ENCODE peak calls at places on chromosomes 12 and 14, in five cellular contexts. One of them, this sample, is unnamed.

GRCh38 chr12:11650697-11651281 is 1.3 kb downstream of the ETV6 start:
- DNase-seq in CD8-positive, alpha-beta T cell: no peak
- DNase-seq in choroid plexus epithelial cell: peak
- DNase-seq in osteoblast: no peak
- DNase-seq in PC-3: peak
- DNase-seq in this sample: no peak

GRCh38 chr12:52013626-52014310 is 7.0 kb downstream of the TAMALIN start:
- DNase-seq in CD8-positive, alpha-beta T cell: no peak
- DNase-seq in choroid plexus epithelial cell: no peak
- DNase-seq in osteoblast: peak
- DNase-seq in PC-3: no peak
- DNase-seq in this sample: no peak

GRCh38 chr12:105559292-105559691 is 228.8 kb downstream of the C12orf75 start:
- DNase-seq in CD8-positive, alpha-beta T cell: no peak
- DNase-seq in choroid plexus epithelial cell: no peak
- DNase-seq in osteoblast: no peak
- DNase-seq in PC-3: no peak
- DNase-seq in this sample: no peak

GRCh38 chr14:20608383-20609095 is 17.4 kb upstream of the RNASE12 start:
- DNase-seq in CD8-positive, alpha-beta T cell: no peak
- DNase-seq in choroid plexus epithelial cell: no peak
- DNase-seq in osteoblast: no peak
- DNase-seq in PC-3: no peak
- DNase-seq in this sample: no peak

GRCh38 chr12:82647853-82648252 is 38.9 kb upstream of the TMTC2 start:
- DNase-seq in CD8-positive, alpha-beta T cell: no peak
- DNase-seq in choroid plexus epithelial cell: no peak
- DNase-seq in osteoblast: no peak
- DNase-seq in PC-3: no peak
- DNase-seq in this sample: no peak

GRCh38 chr12:122421263-122421814 is 1.1 kb downstream of the CLIP1 start:
- DNase-seq in CD8-positive, alpha-beta T cell: peak
- DNase-seq in choroid plexus epithelial cell: peak
- DNase-seq in osteoblast: peak
- DNase-seq in PC-3: peak
- DNase-seq in this sample: no peak

GRCh38 chr12:95134085-95134484 is 60.7 kb upstream of the NR2C1 start:
- DNase-seq in CD8-positive, alpha-beta T cell: no peak
- DNase-seq in choroid plexus epithelial cell: no peak
- DNase-seq in osteoblast: no peak
- DNase-seq in PC-3: no peak
- DNase-seq in this sample: no peak

GRCh38 chr14:105865904-105866840 is 339.8 kb downstream of the TMEM121 start:
- DNase-seq in CD8-positive, alpha-beta T cell: no peak
- DNase-seq in choroid plexus epithelial cell: no peak
- DNase-seq in osteoblast: peak
- DNase-seq in PC-3: no peak
- DNase-seq in this sample: no peak

GRCh38 chr12:52206309-52207040 is 14.7 kb upstream of the KRT80 start:
- DNase-seq in CD8-positive, alpha-beta T cell: no peak
- DNase-seq in choroid plexus epithelial cell: no peak
- DNase-seq in osteoblast: peak
- DNase-seq in PC-3: no peak
- DNase-seq in this sample: no peak

GRCh38 chr12:99609455-99610181 is 37.9 kb upstream of the GARIN6 start:
- DNase-seq in CD8-positive, alpha-beta T cell: no peak
- DNase-seq in choroid plexus epithelial cell: no peak
- DNase-seq in osteoblast: no peak
- DNase-seq in PC-3: no peak
- DNase-seq in this sample: no peak

GRCh38 chr14:25607095-25607657 is 557.2 kb upstream of the STXBP6 start:
- DNase-seq in CD8-positive, alpha-beta T cell: no peak
- DNase-seq in choroid plexus epithelial cell: no peak
- DNase-seq in osteoblast: no peak
- DNase-seq in PC-3: no peak
- DNase-seq in this sample: no peak

GRCh38 chr12:95473440-95473946 is 459 bp upstream of the METAP2 start:
- DNase-seq in CD8-positive, alpha-beta T cell: peak
- DNase-seq in choroid plexus epithelial cell: no peak
- DNase-seq in osteoblast: no peak
- DNase-seq in PC-3: peak
- DNase-seq in this sample: peak

GRCh38 chr12:106682594-106683234 is 91.8 kb upstream of the RIC8B start:
- DNase-seq in CD8-positive, alpha-beta T cell: no peak
- DNase-seq in choroid plexus epithelial cell: peak
- DNase-seq in osteoblast: no peak
- DNase-seq in PC-3: peak
- DNase-seq in this sample: no peak

GRCh38 chr14:48546996-48547395 is 871.6 kb upstream of the MDGA2 start:
- DNase-seq in CD8-positive, alpha-beta T cell: no peak
- DNase-seq in choroid plexus epithelial cell: no peak
- DNase-seq in osteoblast: no peak
- DNase-seq in PC-3: peak
- DNase-seq in this sample: no peak

GRCh38 chr14:93317200-93317599 is 15.6 kb downstream of the BTBD7 start:
- DNase-seq in CD8-positive, alpha-beta T cell: no peak
- DNase-seq in choroid plexus epithelial cell: no peak
- DNase-seq in osteoblast: no peak
- DNase-seq in PC-3: no peak
- DNase-seq in this sample: no peak

GRCh38 chr12:54368016-54368708 is 3.9 kb upstream of the GPR84 start:
- DNase-seq in CD8-positive, alpha-beta T cell: no peak
- DNase-seq in choroid plexus epithelial cell: no peak
- DNase-seq in osteoblast: no peak
- DNase-seq in PC-3: no peak
- DNase-seq in this sample: no peak

GRCh38 chr12:32826807-32827412 is 69.7 kb downstream of the PKP2 start:
- DNase-seq in CD8-positive, alpha-beta T cell: no peak
- DNase-seq in choroid plexus epithelial cell: peak
- DNase-seq in osteoblast: no peak
- DNase-seq in PC-3: no peak
- DNase-seq in this sample: no peak

GRCh38 chr12:95277139-95277538 is 59.5 kb downstream of the VEZT start:
- DNase-seq in CD8-positive, alpha-beta T cell: no peak
- DNase-seq in choroid plexus epithelial cell: peak
- DNase-seq in osteoblast: no peak
- DNase-seq in PC-3: peak
- DNase-seq in this sample: no peak

GRCh38 chr12:11628353-11628752 is 21.1 kb upstream of the ETV6 start:
- DNase-seq in CD8-positive, alpha-beta T cell: no peak
- DNase-seq in choroid plexus epithelial cell: no peak
- DNase-seq in osteoblast: no peak
- DNase-seq in PC-3: peak
- DNase-seq in this sample: no peak

GRCh38 chr12:125387206-125387605 is 322.0 kb downstream of the AACS start:
- DNase-seq in CD8-positive, alpha-beta T cell: no peak
- DNase-seq in choroid plexus epithelial cell: no peak
- DNase-seq in osteoblast: no peak
- DNase-seq in PC-3: no peak
- DNase-seq in this sample: no peak

GRCh38 chr12:127145929-127146789 is 1120.8 kb upstream of the TMEM132C start:
- DNase-seq in CD8-positive, alpha-beta T cell: peak
- DNase-seq in choroid plexus epithelial cell: peak
- DNase-seq in osteoblast: peak
- DNase-seq in PC-3: no peak
- DNase-seq in this sample: peak

GRCh38 chr14:68667313-68667791 is 125.5 kb downstream of the ZFP36L1 start:
- DNase-seq in CD8-positive, alpha-beta T cell: no peak
- DNase-seq in choroid plexus epithelial cell: peak
- DNase-seq in osteoblast: no peak
- DNase-seq in PC-3: no peak
- DNase-seq in this sample: no peak

GRCh38 chr12:53761306-53761705 is 9.5 kb upstream of the CISTR start:
- DNase-seq in CD8-positive, alpha-beta T cell: no peak
- DNase-seq in choroid plexus epithelial cell: no peak
- DNase-seq in osteoblast: no peak
- DNase-seq in PC-3: no peak
- DNase-seq in this sample: no peak

GRCh38 chr12:101826766-101827368 is 3.9 kb downstream of the GNPTAB start:
- DNase-seq in CD8-positive, alpha-beta T cell: no peak
- DNase-seq in choroid plexus epithelial cell: no peak
- DNase-seq in osteoblast: no peak
- DNase-seq in PC-3: no peak
- DNase-seq in this sample: no peak

GRCh38 chr12:52336641-52337040 is 15.4 kb upstream of the KRT83 start:
- DNase-seq in CD8-positive, alpha-beta T cell: no peak
- DNase-seq in choroid plexus epithelial cell: no peak
- DNase-seq in osteoblast: no peak
- DNase-seq in PC-3: no peak
- DNase-seq in this sample: no peak

GRCh38 chr12:56687225-56688128 is 607 bp downstream of the PTGES3 start:
- DNase-seq in CD8-positive, alpha-beta T cell: peak
- DNase-seq in choroid plexus epithelial cell: peak
- DNase-seq in osteoblast: peak
- DNase-seq in PC-3: peak
- DNase-seq in this sample: no peak

GRCh38 chr12:89348894-89349669 is 3.2 kb downstream of the DUSP6 start:
- DNase-seq in CD8-positive, alpha-beta T cell: no peak
- DNase-seq in choroid plexus epithelial cell: peak
- DNase-seq in osteoblast: no peak
- DNase-seq in PC-3: no peak
- DNase-seq in this sample: no peak

GRCh38 chr12:106767954-106768501 is 6.5 kb upstream of the RIC8B start:
- DNase-seq in CD8-positive, alpha-beta T cell: no peak
- DNase-seq in choroid plexus epithelial cell: peak
- DNase-seq in osteoblast: no peak
- DNase-seq in PC-3: no peak
- DNase-seq in this sample: no peak

GRCh38 chr14:92759300-92759678 is 10.9 kb upstream of the LGMN start:
- DNase-seq in CD8-positive, alpha-beta T cell: no peak
- DNase-seq in choroid plexus epithelial cell: peak
- DNase-seq in osteoblast: no peak
- DNase-seq in PC-3: peak
- DNase-seq in this sample: no peak

GRCh38 chr12:52364061-52364460 is 3.2 kb downstream of the KRT85 start:
- DNase-seq in CD8-positive, alpha-beta T cell: no peak
- DNase-seq in choroid plexus epithelial cell: no peak
- DNase-seq in osteoblast: peak
- DNase-seq in PC-3: no peak
- DNase-seq in this sample: no peak

GRCh38 chr12:116525418-116526001 is 33.7 kb upstream of the MAP1LC3B2 start:
- DNase-seq in CD8-positive, alpha-beta T cell: no peak
- DNase-seq in choroid plexus epithelial cell: peak
- DNase-seq in osteoblast: peak
- DNase-seq in PC-3: peak
- DNase-seq in this sample: no peak

GRCh38 chr14:101600336-101600890 is 39.1 kb downstream of the DIO3 start:
- DNase-seq in CD8-positive, alpha-beta T cell: peak
- DNase-seq in choroid plexus epithelial cell: no peak
- DNase-seq in osteoblast: peak
- DNase-seq in PC-3: no peak
- DNase-seq in this sample: no peak

GRCh38 chr14:32259368-32260013 is 56.4 kb upstream of the RNU6-8 start:
- DNase-seq in CD8-positive, alpha-beta T cell: no peak
- DNase-seq in choroid plexus epithelial cell: peak
- DNase-seq in osteoblast: no peak
- DNase-seq in PC-3: peak
- DNase-seq in this sample: no peak

GRCh38 chr14:61653507-61653906 is 41.8 kb upstream of the HIF1A start:
- DNase-seq in CD8-positive, alpha-beta T cell: no peak
- DNase-seq in choroid plexus epithelial cell: peak
- DNase-seq in osteoblast: peak
- DNase-seq in PC-3: peak
- DNase-seq in this sample: no peak

GRCh38 chr14:63909984-63910383 is 57.2 kb downstream of the SYNE2 start:
- DNase-seq in CD8-positive, alpha-beta T cell: no peak
- DNase-seq in choroid plexus epithelial cell: no peak
- DNase-seq in osteoblast: no peak
- DNase-seq in PC-3: peak
- DNase-seq in this sample: no peak

GRCh38 chr12:22283006-22283506 is 51.5 kb downstream of the ST8SIA1 start:
- DNase-seq in CD8-positive, alpha-beta T cell: no peak
- DNase-seq in choroid plexus epithelial cell: peak
- DNase-seq in osteoblast: no peak
- DNase-seq in PC-3: peak
- DNase-seq in this sample: no peak

GRCh38 chr12:106919910-106920544 is 35.7 kb upstream of the TMEM263 start:
- DNase-seq in CD8-positive, alpha-beta T cell: no peak
- DNase-seq in choroid plexus epithelial cell: peak
- DNase-seq in osteoblast: no peak
- DNase-seq in PC-3: peak
- DNase-seq in this sample: no peak

GRCh38 chr14:93008381-93008780 is 85.4 kb downstream of the CHGA start:
- DNase-seq in CD8-positive, alpha-beta T cell: no peak
- DNase-seq in choroid plexus epithelial cell: no peak
- DNase-seq in osteoblast: peak
- DNase-seq in PC-3: peak
- DNase-seq in this sample: no peak

GRCh38 chr14:89485264-89485663 is 68.2 kb upstream of the FOXN3 start:
- DNase-seq in CD8-positive, alpha-beta T cell: no peak
- DNase-seq in choroid plexus epithelial cell: no peak
- DNase-seq in osteoblast: no peak
- DNase-seq in PC-3: peak
- DNase-seq in this sample: no peak

GRCh38 chr12:107984973-107985372 is 144.1 kb upstream of the WSCD2 start:
- DNase-seq in CD8-positive, alpha-beta T cell: no peak
- DNase-seq in choroid plexus epithelial cell: no peak
- DNase-seq in osteoblast: no peak
- DNase-seq in PC-3: no peak
- DNase-seq in this sample: no peak

This sample was measured in activated CD8-positive, alpha-beta memory T cell treated with anti-CD3 and anti-CD28 coated beads for 48 hours.